ENCODE peak calls at places on chromosome 5, in four cellular contexts. One of them, this sample, is unnamed.

GRCh38 chr5:140348104-140348503 is 1.7 kb upstream of the HBEGF start:
- DNase-seq in IMR-90: no peak
- DNase-seq in HepG2: no peak
- DNase-seq in GM12878: no peak
- DNase-seq in this sample: peak

GRCh38 chr5:154712518-154713437 is 42.4 kb upstream of the LARP1 start:
- DNase-seq in HepG2: no peak
- DNase-seq in GM12878: no peak
- DNase-seq in IMR-90: no peak
- DNase-seq in this sample: peak

GRCh38 chr5:1312206-1312605 is 17.3 kb upstream of the TERT start:
- DNase-seq in GM12878: no peak
- DNase-seq in HepG2: no peak
- DNase-seq in IMR-90: no peak
- DNase-seq in this sample: no peak

GRCh38 chr5:72018158-72018803 is 89.0 kb upstream of the MAP1B start:
- DNase-seq in IMR-90: peak
- DNase-seq in GM12878: peak
- DNase-seq in HepG2: peak
- DNase-seq in this sample: peak

GRCh38 chr5:33892419-33893151 is 795 bp upstream of the ADAMTS12 start:
- DNase-seq in IMR-90: peak
- DNase-seq in HepG2: peak
- DNase-seq in GM12878: no peak
- DNase-seq in this sample: no peak

GRCh38 chr5:113451797-113452196 is 17.0 kb upstream of the TSSK1B start:
- DNase-seq in IMR-90: no peak
- DNase-seq in HepG2: no peak
- DNase-seq in GM12878: no peak
- DNase-seq in this sample: no peak

GRCh38 chr5:132251220-132251725 is 6.2 kb upstream of the PDLIM4 start:
- DNase-seq in IMR-90: peak
- DNase-seq in GM12878: no peak
- DNase-seq in HepG2: no peak
- DNase-seq in this sample: no peak

GRCh38 chr5:7916171-7916804 is 47.3 kb downstream of the MTRR start:
- DNase-seq in IMR-90: no peak
- DNase-seq in HepG2: no peak
- DNase-seq in GM12878: no peak
- DNase-seq in this sample: no peak

GRCh38 chr5:169637085-169637855 is at the start of gene DOCK2:
- DNase-seq in GM12878: no peak
- DNase-seq in HepG2: no peak
- DNase-seq in IMR-90: no peak
- DNase-seq in this sample: no peak

GRCh38 chr5:96439477-96440184 is 6.6 kb upstream of the PCSK1 start:
- DNase-seq in HepG2: no peak
- DNase-seq in GM12878: peak
- DNase-seq in IMR-90: no peak
- DNase-seq in this sample: no peak

GRCh38 chr5:65919773-65920172 is 6.6 kb upstream of the ERBIN start:
- DNase-seq in GM12878: no peak
- DNase-seq in HepG2: no peak
- DNase-seq in IMR-90: peak
- DNase-seq in this sample: no peak

GRCh38 chr5:159639590-159639989 is 276.7 kb upstream of the ADRA1B start:
- DNase-seq in GM12878: no peak
- DNase-seq in IMR-90: no peak
- DNase-seq in HepG2: no peak
- DNase-seq in this sample: no peak

GRCh38 chr5:97067296-97067695 is 75.1 kb downstream of the LIX1 start:
- DNase-seq in IMR-90: no peak
- DNase-seq in GM12878: no peak
- DNase-seq in HepG2: no peak
- DNase-seq in this sample: no peak

GRCh38 chr5:157343842-157344790 is 78.2 kb downstream of the CYFIP2 start:
- DNase-seq in IMR-90: no peak
- DNase-seq in GM12878: no peak
- DNase-seq in HepG2: no peak
- DNase-seq in this sample: no peak

GRCh38 chr5:137336161-137336560 is 163.0 kb downstream of the SPOCK1 start:
- DNase-seq in IMR-90: no peak
- DNase-seq in GM12878: no peak
- DNase-seq in HepG2: no peak
- DNase-seq in this sample: no peak

GRCh38 chr5:114101153-114101552 is 260.7 kb upstream of the KCNN2 start:
- DNase-seq in HepG2: peak
- DNase-seq in IMR-90: peak
- DNase-seq in GM12878: no peak
- DNase-seq in this sample: no peak

GRCh38 chr5:74200560-74200959 is 440.0 kb downstream of the ENC1 start:
- DNase-seq in IMR-90: no peak
- DNase-seq in HepG2: no peak
- DNase-seq in GM12878: no peak
- DNase-seq in this sample: no peak

GRCh38 chr5:74199005-74199404 is 441.5 kb downstream of the ENC1 start:
- DNase-seq in GM12878: no peak
- DNase-seq in IMR-90: peak
- DNase-seq in HepG2: no peak
- DNase-seq in this sample: no peak

GRCh38 chr5:74199436-74200210 is 440.9 kb downstream of the ENC1 start:
- DNase-seq in IMR-90: peak
- DNase-seq in HepG2: no peak
- DNase-seq in GM12878: no peak
- DNase-seq in this sample: no peak

GRCh38 chr5:74198156-74198555 is 442.4 kb downstream of the ENC1 start:
- DNase-seq in HepG2: no peak
- DNase-seq in GM12878: no peak
- DNase-seq in IMR-90: no peak
- DNase-seq in this sample: no peak

DNA sequence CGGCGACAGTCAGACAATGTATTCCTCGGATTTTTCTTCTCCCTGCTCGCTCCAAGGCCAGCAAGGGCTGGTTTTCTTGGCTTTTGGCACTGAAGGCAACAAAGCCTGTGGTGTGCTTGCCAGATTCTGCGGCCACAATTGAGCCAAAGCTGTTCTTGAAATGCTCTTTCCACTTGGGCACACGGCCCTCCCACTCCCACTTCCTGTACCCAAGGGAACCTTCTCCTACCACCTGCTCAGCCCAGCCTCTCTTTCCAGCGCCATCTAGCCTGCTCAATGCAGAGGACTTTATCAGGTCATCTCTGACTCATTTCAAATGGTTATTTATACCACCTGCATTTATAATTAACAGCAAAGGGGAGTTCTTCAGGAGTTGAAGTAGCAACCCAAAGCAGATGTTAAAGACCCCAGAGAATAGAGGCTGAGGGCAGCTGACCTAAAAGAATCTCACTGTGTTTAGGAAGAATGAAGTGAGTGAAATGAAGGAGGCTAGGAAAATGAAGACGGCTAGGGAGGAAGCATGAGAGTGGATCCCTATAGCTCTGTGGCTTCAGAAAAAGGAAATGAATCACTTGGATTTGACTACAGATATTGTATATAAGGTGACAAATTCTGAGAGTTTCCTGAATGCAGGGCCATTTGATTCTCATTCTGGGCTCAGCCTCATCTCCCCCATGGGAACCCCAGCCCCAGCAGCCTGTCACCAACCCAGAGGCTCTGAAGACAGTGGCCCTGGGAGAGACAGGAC is 439.0 kb downstream of the ENC1 start:
- DNase-seq in IMR-90: peak
- DNase-seq in GM12878: peak
- DNase-seq in HepG2: no peak
- DNase-seq in this sample: no peak
- TF ChIP-seq CTCF in IMR-90: no peak
- TF ChIP-seq CTCF in GM12878: no peak
- TF ChIP-seq CTCF in HepG2: no peak
- TF ChIP-seq CTCF in this sample: peak

GRCh38 chr5:177457239-177458121 is 10.9 kb downstream of the PRR7 start:
- DNase-seq in HepG2: peak
- DNase-seq in GM12878: peak
- DNase-seq in IMR-90: peak
- DNase-seq in this sample: no peak
- H3K9ac ChIP-seq in HepG2: no peak
- H3K9ac ChIP-seq in GM12878: no peak
- H3K9ac ChIP-seq in IMR-90: no peak
- H3K9ac ChIP-seq in this sample: no peak

DNA sequence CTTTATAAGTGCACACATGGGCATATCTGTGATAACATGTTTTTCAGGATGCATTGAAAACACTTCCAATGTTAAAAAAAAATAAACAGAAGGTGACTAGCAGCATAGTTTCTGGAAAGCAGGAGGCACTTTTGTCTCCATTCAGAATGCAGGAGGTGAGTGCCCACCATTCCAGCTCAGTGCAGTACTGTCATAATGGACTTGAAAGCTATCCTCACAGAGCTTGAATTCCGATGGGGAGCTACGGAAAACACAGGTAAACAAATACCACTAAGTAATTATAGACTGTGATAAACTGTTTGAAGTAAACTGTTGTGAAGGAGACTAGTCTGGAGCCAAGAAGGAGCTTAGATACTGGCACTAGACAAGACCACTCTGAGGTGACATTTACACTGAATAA is 9.9 kb downstream of the FBN2 start:
- DNase-seq in IMR-90: no peak
- DNase-seq in HepG2: no peak
- DNase-seq in GM12878: no peak
- DNase-seq in this sample: no peak
- H3K27ac ChIP-seq in IMR-90: no peak
- H3K27ac ChIP-seq in HepG2: no peak
- H3K27ac ChIP-seq in GM12878: no peak
- H3K27ac ChIP-seq in this sample: no peak

GRCh38 chr5:147509710-147510651 is at the start of gene DPYSL3:
- DNase-seq in IMR-90: peak
- DNase-seq in GM12878: no peak
- DNase-seq in HepG2: no peak
- DNase-seq in this sample: no peak
- TF ChIP-seq CTCF in IMR-90: peak
- TF ChIP-seq CTCF in GM12878: no peak
- TF ChIP-seq CTCF in HepG2: no peak
- TF ChIP-seq CTCF in this sample: peak

GRCh38 chr5:173736923-173737412 is 120.5 kb upstream of the BOD1 start:
- DNase-seq in GM12878: peak
- DNase-seq in IMR-90: no peak
- DNase-seq in HepG2: peak
- DNase-seq in this sample: no peak
- H3K9ac ChIP-seq in GM12878: peak
- H3K9ac ChIP-seq in IMR-90: no peak
- H3K9ac ChIP-seq in HepG2: peak
- H3K9ac ChIP-seq in this sample: no peak

DNA sequence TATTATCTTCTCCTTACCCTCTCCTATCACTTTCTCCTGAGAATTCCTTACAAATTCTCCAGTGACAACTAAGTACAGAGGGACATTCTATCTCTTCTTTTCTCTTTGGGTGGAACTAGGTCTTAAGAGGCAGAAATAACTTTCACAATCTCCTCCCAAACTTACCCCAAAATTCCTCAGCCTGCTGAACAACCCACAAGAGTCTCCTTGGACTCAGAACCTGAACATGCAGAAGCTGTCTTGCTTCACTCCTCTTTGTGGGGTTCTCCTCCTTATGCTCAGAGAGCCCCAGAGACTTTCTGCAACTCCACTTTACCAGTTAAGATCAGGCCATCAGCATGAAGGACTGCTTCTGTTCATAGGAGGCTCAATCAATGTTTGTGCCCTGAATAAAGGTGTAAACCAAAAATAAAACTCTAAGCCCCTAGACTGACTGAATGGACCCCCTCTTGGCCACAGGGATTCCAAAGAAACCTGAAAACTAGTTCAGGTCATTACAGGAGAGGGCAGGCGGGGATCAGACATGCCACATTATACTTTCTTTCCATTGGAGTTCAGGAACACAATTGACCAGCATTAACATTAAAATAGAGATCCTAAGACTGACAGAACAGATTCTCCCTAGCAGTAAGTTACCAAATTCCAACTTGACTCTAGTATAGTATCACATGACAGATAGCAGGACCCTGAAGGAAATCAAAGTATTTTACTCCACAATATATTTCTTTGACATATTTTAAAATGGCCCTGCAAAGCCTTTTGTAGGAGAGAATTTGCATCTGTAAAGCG is 179.7 kb upstream of the FBXL17 start:
- DNase-seq in IMR-90: peak
- DNase-seq in HepG2: no peak
- DNase-seq in GM12878: no peak
- DNase-seq in this sample: no peak
- H3K27ac ChIP-seq in IMR-90: peak
- H3K27ac ChIP-seq in HepG2: no peak
- H3K27ac ChIP-seq in GM12878: no peak
- H3K27ac ChIP-seq in this sample: no peak

DNA sequence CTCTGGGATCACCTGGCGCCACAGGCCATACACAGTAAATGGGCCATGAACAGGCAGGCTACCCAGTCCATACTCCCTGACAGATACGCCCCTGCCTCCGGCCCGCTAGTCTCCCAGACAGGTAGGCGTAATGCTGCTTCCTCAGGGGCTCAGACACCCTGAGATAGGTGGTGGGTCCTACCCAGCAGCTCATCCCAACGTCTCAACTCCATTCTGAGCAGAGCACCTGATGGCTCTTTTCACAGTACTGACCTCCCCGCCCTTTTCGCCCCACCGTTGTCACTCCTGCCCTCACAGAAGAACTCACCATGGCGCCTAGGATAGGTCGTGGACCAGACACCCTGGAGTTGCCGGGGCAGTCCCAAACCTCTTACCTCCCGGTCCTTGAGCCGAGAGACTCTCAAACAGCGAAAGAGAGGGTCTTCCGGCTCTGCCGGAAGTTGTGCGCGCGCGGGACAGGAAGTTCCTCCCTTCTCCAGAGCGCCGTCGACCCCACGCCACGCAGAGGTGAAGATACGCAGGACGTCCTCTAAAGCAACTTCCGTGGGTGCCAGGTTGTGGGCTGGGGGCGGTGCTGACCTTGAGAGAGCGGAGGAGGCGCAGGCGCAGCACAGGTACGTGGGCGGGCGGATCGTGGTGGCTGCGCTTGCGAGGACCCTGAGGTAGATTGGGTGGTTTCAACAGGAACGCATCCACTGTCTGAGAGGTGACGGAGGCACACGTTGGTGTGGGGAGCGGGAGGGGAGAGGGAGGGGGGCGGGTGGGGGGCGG is at the start of gene TMEM161B:
- DNase-seq in IMR-90: peak
- DNase-seq in HepG2: peak
- DNase-seq in GM12878: peak
- DNase-seq in this sample: peak
- TF ChIP-seq CTCF in IMR-90: no peak
- TF ChIP-seq CTCF in HepG2: no peak
- TF ChIP-seq CTCF in GM12878: no peak
- TF ChIP-seq CTCF in this sample: no peak

DNA sequence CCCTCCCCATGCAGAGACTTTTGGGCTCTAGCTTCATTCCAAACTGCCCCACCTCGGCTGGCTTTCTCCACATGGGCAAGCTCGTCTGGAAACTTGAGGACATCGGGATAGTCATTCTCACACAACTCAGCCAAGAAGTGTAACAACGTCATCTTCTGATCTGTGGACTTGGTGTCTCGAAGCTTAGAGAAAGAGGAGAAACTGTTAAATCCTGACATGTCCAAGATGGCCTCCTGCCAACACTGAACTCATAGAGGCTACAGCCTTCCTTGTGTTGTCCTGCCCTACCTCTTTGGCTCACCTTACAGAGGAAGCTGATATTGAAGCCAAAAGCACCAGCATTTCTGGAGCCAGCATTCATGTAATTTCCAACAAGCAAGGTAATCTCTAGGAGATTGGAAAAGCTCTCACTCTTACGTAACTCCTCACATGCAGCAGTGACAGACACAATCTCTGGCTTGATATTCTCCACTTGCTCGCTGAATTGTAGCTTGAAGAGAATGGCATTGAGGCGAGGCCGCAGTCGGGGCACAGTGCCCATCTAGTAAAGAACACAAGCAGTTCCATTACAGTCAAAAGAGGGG is 39.6 kb downstream of the PCDHGC5 start:
- DNase-seq in GM12878: no peak
- DNase-seq in IMR-90: peak
- DNase-seq in HepG2: no peak
- DNase-seq in this sample: no peak
- H3K9ac ChIP-seq in GM12878: no peak
- H3K9ac ChIP-seq in IMR-90: peak
- H3K9ac ChIP-seq in HepG2: no peak
- H3K9ac ChIP-seq in this sample: no peak

This sample was measured in keratinocyte.